ENCODE peak calls at places on chromosomes 7 and 10, in ten cellular contexts. One of them, this sample, is unnamed.

GRCh38 chr10:35324196-35324595 is 12.1 kb upstream of the CCNY start:
- DNase-seq in BE2C: no peak
- DNase-seq in A673: no peak
- DNase-seq in fibroblast of pulmonary artery: no peak
- DNase-seq in left ventricle myocardium inferior: no peak
- DNase-seq in lower leg skin: no peak
- DNase-seq in uterus: no peak
- DNase-seq in stomach: no peak
- DNase-seq in tibial artery: no peak
- DNase-seq in cardiac fibroblast: peak
- DNase-seq in this sample: no peak

GRCh38 chr7:48183370-48183743 is 12.1 kb downstream of the ABCA13 start:
- DNase-seq in lower leg skin: no peak
- DNase-seq in tibial artery: no peak
- DNase-seq in BE2C: no peak
- DNase-seq in uterus: no peak
- DNase-seq in fibroblast of pulmonary artery: no peak
- DNase-seq in left ventricle myocardium inferior: no peak
- DNase-seq in cardiac fibroblast: peak
- DNase-seq in stomach: no peak
- DNase-seq in A673: peak
- DNase-seq in this sample: no peak

GRCh38 chr10:10320981-10321380 is 696.7 kb upstream of the CELF2 start:
- DNase-seq in stomach: no peak
- DNase-seq in cardiac fibroblast: peak
- DNase-seq in uterus: no peak
- DNase-seq in lower leg skin: no peak
- DNase-seq in fibroblast of pulmonary artery: peak
- DNase-seq in A673: no peak
- DNase-seq in left ventricle myocardium inferior: no peak
- DNase-seq in BE2C: no peak
- DNase-seq in tibial artery: no peak
- DNase-seq in this sample: no peak

GRCh38 chr7:74581916-74582440 is 75.5 kb upstream of the GTF2I start:
- DNase-seq in cardiac fibroblast: no peak
- DNase-seq in BE2C: no peak
- DNase-seq in left ventricle myocardium inferior: no peak
- DNase-seq in tibial artery: no peak
- DNase-seq in lower leg skin: no peak
- DNase-seq in uterus: no peak
- DNase-seq in A673: no peak
- DNase-seq in fibroblast of pulmonary artery: no peak
- DNase-seq in stomach: no peak
- DNase-seq in this sample: no peak

GRCh38 chr10:122001698-122002097 is 12.7 kb downstream of the TACC2 start:
- DNase-seq in cardiac fibroblast: no peak
- DNase-seq in lower leg skin: no peak
- DNase-seq in tibial artery: no peak
- DNase-seq in left ventricle myocardium inferior: no peak
- DNase-seq in fibroblast of pulmonary artery: no peak
- DNase-seq in uterus: no peak
- DNase-seq in A673: no peak
- DNase-seq in stomach: no peak
- DNase-seq in BE2C: no peak
- DNase-seq in this sample: no peak

GRCh38 chr7:93889261-93889660 is 1.3 kb downstream of the TFPI2 start:
- DNase-seq in stomach: no peak
- DNase-seq in cardiac fibroblast: peak
- DNase-seq in fibroblast of pulmonary artery: peak
- DNase-seq in left ventricle myocardium inferior: no peak
- DNase-seq in tibial artery: no peak
- DNase-seq in uterus: no peak
- DNase-seq in lower leg skin: no peak
- DNase-seq in BE2C: no peak
- DNase-seq in A673: no peak
- DNase-seq in this sample: no peak

GRCh38 chr10:72356115-72356514 is 1.4 kb upstream of the DNAJB12 start:
- DNase-seq in A673: no peak
- DNase-seq in left ventricle myocardium inferior: no peak
- DNase-seq in lower leg skin: no peak
- DNase-seq in stomach: no peak
- DNase-seq in BE2C: no peak
- DNase-seq in uterus: no peak
- DNase-seq in tibial artery: no peak
- DNase-seq in fibroblast of pulmonary artery: no peak
- DNase-seq in cardiac fibroblast: no peak
- DNase-seq in this sample: no peak

GRCh38 chr7:156062286-156062685 is 250.0 kb upstream of the SHH start:
- DNase-seq in lower leg skin: no peak
- DNase-seq in uterus: no peak
- DNase-seq in BE2C: no peak
- DNase-seq in tibial artery: peak
- DNase-seq in cardiac fibroblast: no peak
- DNase-seq in left ventricle myocardium inferior: no peak
- DNase-seq in stomach: no peak
- DNase-seq in A673: no peak
- DNase-seq in fibroblast of pulmonary artery: no peak
- DNase-seq in this sample: no peak

GRCh38 chr7:140230862-140231778 is 54.3 kb upstream of the KDM7A start:
- DNase-seq in left ventricle myocardium inferior: peak
- DNase-seq in uterus: peak
- DNase-seq in stomach: peak
- DNase-seq in lower leg skin: peak
- DNase-seq in cardiac fibroblast: peak
- DNase-seq in fibroblast of pulmonary artery: peak
- DNase-seq in tibial artery: no peak
- DNase-seq in BE2C: peak
- DNase-seq in A673: peak
- DNase-seq in this sample: no peak

GRCh38 chr7:5425507-5426225 is 2.0 kb upstream of the TNRC18 start:
- DNase-seq in lower leg skin: peak
- DNase-seq in uterus: peak
- DNase-seq in stomach: peak
- DNase-seq in tibial artery: peak
- DNase-seq in left ventricle myocardium inferior: peak
- DNase-seq in A673: peak
- DNase-seq in fibroblast of pulmonary artery: peak
- DNase-seq in cardiac fibroblast: peak
- DNase-seq in BE2C: peak
- DNase-seq in this sample: no peak

GRCh38 chr10:107880185-107880584 is 715.7 kb upstream of the SORCS1 start:
- DNase-seq in left ventricle myocardium inferior: no peak
- DNase-seq in cardiac fibroblast: no peak
- DNase-seq in fibroblast of pulmonary artery: no peak
- DNase-seq in uterus: no peak
- DNase-seq in tibial artery: no peak
- DNase-seq in lower leg skin: no peak
- DNase-seq in A673: no peak
- DNase-seq in BE2C: no peak
- DNase-seq in stomach: no peak
- DNase-seq in this sample: no peak

GRCh38 chr7:131605280-131605878 is 49.0 kb upstream of the PODXL start:
- DNase-seq in tibial artery: no peak
- DNase-seq in cardiac fibroblast: no peak
- DNase-seq in uterus: no peak
- DNase-seq in lower leg skin: no peak
- DNase-seq in BE2C: peak
- DNase-seq in left ventricle myocardium inferior: no peak
- DNase-seq in stomach: no peak
- DNase-seq in fibroblast of pulmonary artery: no peak
- DNase-seq in A673: peak
- DNase-seq in this sample: no peak

GRCh38 chr7:131540491-131541162 is 15.8 kb downstream of the PODXL start:
- DNase-seq in uterus: no peak
- DNase-seq in BE2C: no peak
- DNase-seq in fibroblast of pulmonary artery: no peak
- DNase-seq in stomach: peak
- DNase-seq in left ventricle myocardium inferior: no peak
- DNase-seq in lower leg skin: no peak
- DNase-seq in A673: no peak
- DNase-seq in cardiac fibroblast: no peak
- DNase-seq in tibial artery: no peak
- DNase-seq in this sample: no peak

GRCh38 chr10:81179805-81180452 is 642.2 kb downstream of the SH2D4B start:
- DNase-seq in BE2C: peak
- DNase-seq in fibroblast of pulmonary artery: no peak
- DNase-seq in uterus: no peak
- DNase-seq in left ventricle myocardium inferior: no peak
- DNase-seq in lower leg skin: no peak
- DNase-seq in tibial artery: no peak
- DNase-seq in stomach: no peak
- DNase-seq in cardiac fibroblast: peak
- DNase-seq in A673: peak
- DNase-seq in this sample: peak

GRCh38 chr10:14200645-14201534 is 129.8 kb downstream of the FRMD4A start:
- DNase-seq in fibroblast of pulmonary artery: no peak
- DNase-seq in A673: peak
- DNase-seq in left ventricle myocardium inferior: no peak
- DNase-seq in uterus: no peak
- DNase-seq in cardiac fibroblast: peak
- DNase-seq in BE2C: peak
- DNase-seq in tibial artery: no peak
- DNase-seq in lower leg skin: no peak
- DNase-seq in stomach: no peak
- DNase-seq in this sample: no peak

GRCh38 chr7:105862276-105862675 is 14.1 kb downstream of the ATXN7L1 start:
- DNase-seq in tibial artery: no peak
- DNase-seq in lower leg skin: no peak
- DNase-seq in stomach: no peak
- DNase-seq in BE2C: no peak
- DNase-seq in left ventricle myocardium inferior: no peak
- DNase-seq in fibroblast of pulmonary artery: no peak
- DNase-seq in A673: no peak
- DNase-seq in uterus: no peak
- DNase-seq in cardiac fibroblast: no peak
- DNase-seq in this sample: no peak
- H3K4me3 ChIP-seq in tibial artery: no peak
- H3K4me3 ChIP-seq in lower leg skin: no peak
- H3K4me3 ChIP-seq in stomach: no peak
- H3K4me3 ChIP-seq in BE2C: no peak
- H3K4me3 ChIP-seq in left ventricle myocardium inferior: no peak
- H3K4me3 ChIP-seq in fibroblast of pulmonary artery: no peak
- H3K4me3 ChIP-seq in A673: no peak
- H3K4me3 ChIP-seq in uterus: no peak
- H3K4me3 ChIP-seq in cardiac fibroblast: no peak
- H3K4me3 ChIP-seq in this sample: no peak

GRCh38 chr10:76197293-76197692 is 765.9 kb downstream of the LRMDA start:
- DNase-seq in A673: no peak
- DNase-seq in tibial artery: no peak
- DNase-seq in stomach: no peak
- DNase-seq in BE2C: no peak
- DNase-seq in lower leg skin: no peak
- DNase-seq in uterus: no peak
- DNase-seq in cardiac fibroblast: no peak
- DNase-seq in fibroblast of pulmonary artery: no peak
- DNase-seq in left ventricle myocardium inferior: no peak
- DNase-seq in this sample: no peak

GRCh38 chr10:76202777-76203176 is 771.4 kb downstream of the LRMDA start:
- DNase-seq in BE2C: no peak
- DNase-seq in tibial artery: no peak
- DNase-seq in A673: no peak
- DNase-seq in stomach: no peak
- DNase-seq in left ventricle myocardium inferior: no peak
- DNase-seq in uterus: no peak
- DNase-seq in lower leg skin: no peak
- DNase-seq in fibroblast of pulmonary artery: peak
- DNase-seq in cardiac fibroblast: peak
- DNase-seq in this sample: no peak

GRCh38 chr10:76206797-76207352 is 775.5 kb downstream of the LRMDA start:
- DNase-seq in stomach: no peak
- DNase-seq in A673: no peak
- DNase-seq in lower leg skin: no peak
- DNase-seq in fibroblast of pulmonary artery: no peak
- DNase-seq in BE2C: no peak
- DNase-seq in tibial artery: no peak
- DNase-seq in cardiac fibroblast: no peak
- DNase-seq in uterus: no peak
- DNase-seq in left ventricle myocardium inferior: no peak
- DNase-seq in this sample: no peak

GRCh38 chr10:76205361-76205760 is 773.9 kb downstream of the LRMDA start:
- DNase-seq in left ventricle myocardium inferior: no peak
- DNase-seq in BE2C: no peak
- DNase-seq in uterus: no peak
- DNase-seq in cardiac fibroblast: peak
- DNase-seq in A673: no peak
- DNase-seq in stomach: no peak
- DNase-seq in tibial artery: no peak
- DNase-seq in fibroblast of pulmonary artery: peak
- DNase-seq in lower leg skin: no peak
- DNase-seq in this sample: no peak

GRCh38 chr10:76201962-76202361 is 770.5 kb downstream of the LRMDA start:
- DNase-seq in lower leg skin: no peak
- DNase-seq in left ventricle myocardium inferior: no peak
- DNase-seq in BE2C: no peak
- DNase-seq in stomach: no peak
- DNase-seq in A673: no peak
- DNase-seq in fibroblast of pulmonary artery: no peak
- DNase-seq in tibial artery: no peak
- DNase-seq in uterus: no peak
- DNase-seq in cardiac fibroblast: no peak
- DNase-seq in this sample: no peak
- TF ChIP-seq CTCF in lower leg skin: no peak
- TF ChIP-seq CTCF in left ventricle myocardium inferior: no peak
- TF ChIP-seq CTCF in BE2C: no peak
- TF ChIP-seq CTCF in stomach: no peak
- TF ChIP-seq CTCF in A673: no peak
- TF ChIP-seq CTCF in fibroblast of pulmonary artery: no peak
- TF ChIP-seq CTCF in tibial artery: no peak
- TF ChIP-seq CTCF in uterus: no peak
- TF ChIP-seq CTCF in cardiac fibroblast: no peak
- TF ChIP-seq CTCF in this sample: no peak

DNA sequence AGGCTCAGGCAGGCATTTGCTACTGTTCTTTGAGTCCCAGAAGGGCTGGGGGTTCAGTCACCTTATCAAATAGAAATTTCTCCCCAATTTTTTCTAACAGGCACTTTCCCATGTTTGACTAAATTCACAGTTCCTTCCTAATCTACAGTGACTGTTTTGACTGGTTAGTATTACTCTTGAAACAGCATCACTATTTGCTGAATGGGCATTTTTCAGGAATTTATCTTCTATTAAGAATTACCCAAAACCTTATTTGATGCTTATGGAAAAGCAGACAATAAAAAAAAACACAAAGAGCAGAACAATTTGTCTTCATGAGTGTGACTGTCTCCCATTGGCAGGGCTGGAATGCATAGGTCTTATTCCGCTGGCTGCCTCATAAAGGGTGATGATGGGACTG is 269.0 kb downstream of the DOCK4 start:
- DNase-seq in lower leg skin: no peak
- DNase-seq in fibroblast of pulmonary artery: no peak
- DNase-seq in stomach: no peak
- DNase-seq in BE2C: no peak
- DNase-seq in A673: no peak
- DNase-seq in tibial artery: no peak
- DNase-seq in left ventricle myocardium inferior: no peak
- DNase-seq in cardiac fibroblast: no peak
- DNase-seq in uterus: no peak
- DNase-seq in this sample: no peak
- H3K4me3 ChIP-seq in lower leg skin: no peak
- H3K4me3 ChIP-seq in fibroblast of pulmonary artery: no peak
- H3K4me3 ChIP-seq in stomach: no peak
- H3K4me3 ChIP-seq in BE2C: no peak
- H3K4me3 ChIP-seq in A673: no peak
- H3K4me3 ChIP-seq in tibial artery: no peak
- H3K4me3 ChIP-seq in left ventricle myocardium inferior: no peak
- H3K4me3 ChIP-seq in cardiac fibroblast: no peak
- H3K4me3 ChIP-seq in uterus: no peak
- H3K4me3 ChIP-seq in this sample: no peak

GRCh38 chr10:69883256-69883655 is 81.5 kb downstream of the COL13A1 start:
- DNase-seq in stomach: peak
- DNase-seq in left ventricle myocardium inferior: no peak
- DNase-seq in fibroblast of pulmonary artery: no peak
- DNase-seq in lower leg skin: no peak
- DNase-seq in cardiac fibroblast: no peak
- DNase-seq in A673: no peak
- DNase-seq in tibial artery: no peak
- DNase-seq in uterus: no peak
- DNase-seq in BE2C: no peak
- DNase-seq in this sample: no peak
- TF ChIP-seq CTCF in stomach: no peak
- TF ChIP-seq CTCF in left ventricle myocardium inferior: no peak
- TF ChIP-seq CTCF in fibroblast of pulmonary artery: no peak
- TF ChIP-seq CTCF in lower leg skin: no peak
- TF ChIP-seq CTCF in cardiac fibroblast: no peak
- TF ChIP-seq CTCF in A673: peak
- TF ChIP-seq CTCF in tibial artery: no peak
- TF ChIP-seq CTCF in uterus: no peak
- TF ChIP-seq CTCF in BE2C: peak
- TF ChIP-seq CTCF in this sample: peak

This sample was measured in GM12864.